ENCODE peak calls at places on chromosomes 16 and 17, in five cellular contexts. One of them, this sample, is unnamed.

GRCh38 chr16:66294507-66294906 is 72.0 kb upstream of the CDH5 start:
- DNase-seq in stimulated activated CD4-positive, alpha-beta T cell treated with anti-CD3 and anti-CD28 coated beads, TNF-alpha, amount 100 ng/mL, for 1 hour: no peak
- DNase-seq in tibial nerve: no peak
- DNase-seq in BJ: no peak
- DNase-seq in HS-5: no peak
- DNase-seq in this sample: no peak

GRCh38 chr16:58421529-58421928 is 29.3 kb downstream of the GINS3 start:
- DNase-seq in stimulated activated CD4-positive, alpha-beta T cell treated with anti-CD3 and anti-CD28 coated beads, TNF-alpha, amount 100 ng/mL, for 1 hour: no peak
- DNase-seq in tibial nerve: no peak
- DNase-seq in BJ: no peak
- DNase-seq in HS-5: no peak
- DNase-seq in this sample: no peak

GRCh38 chr17:66737524-66737923 is 97.4 kb upstream of the CACNG5 start:
- DNase-seq in stimulated activated CD4-positive, alpha-beta T cell treated with anti-CD3 and anti-CD28 coated beads, TNF-alpha, amount 100 ng/mL, for 1 hour: no peak
- DNase-seq in tibial nerve: no peak
- DNase-seq in BJ: peak; percentile 12
- DNase-seq in HS-5: no peak
- DNase-seq in this sample: no peak

GRCh38 chr17:72419866-72420774 is 299.3 kb downstream of the SOX9 start:
- DNase-seq in stimulated activated CD4-positive, alpha-beta T cell treated with anti-CD3 and anti-CD28 coated beads, TNF-alpha, amount 100 ng/mL, for 1 hour: no peak
- DNase-seq in tibial nerve: no peak
- DNase-seq in BJ: no peak
- DNase-seq in HS-5: no peak
- DNase-seq in this sample: no peak

GRCh38 chr16:21267298-21267697 is 10.8 kb downstream of the CRYM start:
- DNase-seq in stimulated activated CD4-positive, alpha-beta T cell treated with anti-CD3 and anti-CD28 coated beads, TNF-alpha, amount 100 ng/mL, for 1 hour: no peak
- DNase-seq in tibial nerve: no peak
- DNase-seq in BJ: no peak
- DNase-seq in HS-5: no peak
- DNase-seq in this sample: no peak

GRCh38 chr16:64754279-64754678 is 367.6 kb downstream of the CDH11 start:
- DNase-seq in stimulated activated CD4-positive, alpha-beta T cell treated with anti-CD3 and anti-CD28 coated beads, TNF-alpha, amount 100 ng/mL, for 1 hour: no peak
- DNase-seq in tibial nerve: no peak
- DNase-seq in BJ: no peak
- DNase-seq in HS-5: no peak
- DNase-seq in this sample: no peak

GRCh38 chr16:17578921-17579876 is 108.4 kb upstream of the XYLT1 start:
- DNase-seq in stimulated activated CD4-positive, alpha-beta T cell treated with anti-CD3 and anti-CD28 coated beads, TNF-alpha, amount 100 ng/mL, for 1 hour: no peak
- DNase-seq in tibial nerve: peak; percentile 96
- DNase-seq in BJ: peak; percentile 40
- DNase-seq in HS-5: peak; percentile 36
- DNase-seq in this sample: peak; percentile 31

GRCh38 chr16:69037373-69038160 is 67.9 kb upstream of the HAS3 start:
- DNase-seq in stimulated activated CD4-positive, alpha-beta T cell treated with anti-CD3 and anti-CD28 coated beads, TNF-alpha, amount 100 ng/mL, for 1 hour: no peak
- DNase-seq in tibial nerve: no peak
- DNase-seq in BJ: no peak
- DNase-seq in HS-5: no peak
- DNase-seq in this sample: no peak

GRCh38 chr16:1812732-1813163 is 13.9 kb downstream of the HAGH start:
- DNase-seq in stimulated activated CD4-positive, alpha-beta T cell treated with anti-CD3 and anti-CD28 coated beads, TNF-alpha, amount 100 ng/mL, for 1 hour: no peak
- DNase-seq in tibial nerve: no peak
- DNase-seq in BJ: no peak
- DNase-seq in HS-5: no peak
- DNase-seq in this sample: no peak

GRCh38 chr16:86101135-86101911 is 202.4 kb downstream of the IRF8 start:
- DNase-seq in stimulated activated CD4-positive, alpha-beta T cell treated with anti-CD3 and anti-CD28 coated beads, TNF-alpha, amount 100 ng/mL, for 1 hour: no peak
- DNase-seq in tibial nerve: no peak
- DNase-seq in BJ: no peak
- DNase-seq in HS-5: no peak
- DNase-seq in this sample: no peak

GRCh38 chr16:23673971-23674614 is 4.6 kb upstream of the PLK1 start:
- DNase-seq in stimulated activated CD4-positive, alpha-beta T cell treated with anti-CD3 and anti-CD28 coated beads, TNF-alpha, amount 100 ng/mL, for 1 hour: no peak
- DNase-seq in tibial nerve: no peak
- DNase-seq in BJ: no peak
- DNase-seq in HS-5: no peak
- DNase-seq in this sample: no peak

GRCh38 chr17:80961931-80962330 is 29.7 kb upstream of the CHMP6 start:
- DNase-seq in stimulated activated CD4-positive, alpha-beta T cell treated with anti-CD3 and anti-CD28 coated beads, TNF-alpha, amount 100 ng/mL, for 1 hour: no peak
- DNase-seq in tibial nerve: no peak
- DNase-seq in BJ: no peak
- DNase-seq in HS-5: no peak
- DNase-seq in this sample: no peak

GRCh38 chr17:2222901-2223616 is 80.5 kb downstream of the SMG6 start:
- DNase-seq in stimulated activated CD4-positive, alpha-beta T cell treated with anti-CD3 and anti-CD28 coated beads, TNF-alpha, amount 100 ng/mL, for 1 hour: peak; percentile 18
- DNase-seq in tibial nerve: peak; percentile 62
- DNase-seq in BJ: no peak
- DNase-seq in HS-5: no peak
- DNase-seq in this sample: no peak

GRCh38 chr16:116015-116414 is 22.5 kb downstream of the NPRL3 start:
- DNase-seq in stimulated activated CD4-positive, alpha-beta T cell treated with anti-CD3 and anti-CD28 coated beads, TNF-alpha, amount 100 ng/mL, for 1 hour: no peak
- DNase-seq in tibial nerve: no peak
- DNase-seq in BJ: no peak
- DNase-seq in HS-5: no peak
- DNase-seq in this sample: no peak

GRCh38 chr17:58318065-58318481 is 10.5 kb downstream of the TSPOAP1 start:
- DNase-seq in stimulated activated CD4-positive, alpha-beta T cell treated with anti-CD3 and anti-CD28 coated beads, TNF-alpha, amount 100 ng/mL, for 1 hour: no peak
- DNase-seq in tibial nerve: no peak
- DNase-seq in BJ: no peak
- DNase-seq in HS-5: no peak
- DNase-seq in this sample: no peak

GRCh38 chr16:69334696-69335095 is 4.3 kb upstream of the PDF start:
- DNase-seq in stimulated activated CD4-positive, alpha-beta T cell treated with anti-CD3 and anti-CD28 coated beads, TNF-alpha, amount 100 ng/mL, for 1 hour: no peak
- DNase-seq in tibial nerve: no peak
- DNase-seq in BJ: no peak
- DNase-seq in HS-5: no peak
- DNase-seq in this sample: no peak

GRCh38 chr16:4408323-4408690 is 8.1 kb downstream of the CORO7 start:
- DNase-seq in stimulated activated CD4-positive, alpha-beta T cell treated with anti-CD3 and anti-CD28 coated beads, TNF-alpha, amount 100 ng/mL, for 1 hour: no peak
- DNase-seq in tibial nerve: no peak
- DNase-seq in BJ: no peak
- DNase-seq in HS-5: no peak
- DNase-seq in this sample: no peak

GRCh38 chr17:21033350-21033749 is 9.5 kb downstream of the USP22 start:
- DNase-seq in stimulated activated CD4-positive, alpha-beta T cell treated with anti-CD3 and anti-CD28 coated beads, TNF-alpha, amount 100 ng/mL, for 1 hour: no peak
- DNase-seq in tibial nerve: no peak
- DNase-seq in BJ: no peak
- DNase-seq in HS-5: no peak
- DNase-seq in this sample: no peak

GRCh38 chr16:1543085-1543896 is 9.8 kb downstream of the TMEM204 start:
- DNase-seq in stimulated activated CD4-positive, alpha-beta T cell treated with anti-CD3 and anti-CD28 coated beads, TNF-alpha, amount 100 ng/mL, for 1 hour: no peak
- DNase-seq in tibial nerve: peak; percentile 38
- DNase-seq in BJ: peak; percentile 57
- DNase-seq in HS-5: peak; percentile 50
- DNase-seq in this sample: peak; percentile 22

GRCh38 chr16:12452549-12452948 is 351.1 kb downstream of the CPPED1 start:
- DNase-seq in stimulated activated CD4-positive, alpha-beta T cell treated with anti-CD3 and anti-CD28 coated beads, TNF-alpha, amount 100 ng/mL, for 1 hour: no peak
- DNase-seq in tibial nerve: no peak
- DNase-seq in BJ: no peak
- DNase-seq in HS-5: no peak
- DNase-seq in this sample: no peak

GRCh38 chr17:29136998-29137730 is 43.0 kb downstream of the MYO18A start:
- DNase-seq in stimulated activated CD4-positive, alpha-beta T cell treated with anti-CD3 and anti-CD28 coated beads, TNF-alpha, amount 100 ng/mL, for 1 hour: no peak
- DNase-seq in tibial nerve: no peak
- DNase-seq in BJ: no peak
- DNase-seq in HS-5: no peak
- DNase-seq in this sample: no peak

GRCh38 chr17:51046527-51047384 is 73.9 kb downstream of the SPAG9 start:
- DNase-seq in stimulated activated CD4-positive, alpha-beta T cell treated with anti-CD3 and anti-CD28 coated beads, TNF-alpha, amount 100 ng/mL, for 1 hour: no peak
- DNase-seq in tibial nerve: peak; percentile 70
- DNase-seq in BJ: no peak
- DNase-seq in HS-5: no peak
- DNase-seq in this sample: no peak

GRCh38 chr17:76995352-76996105 is 127.3 kb downstream of the MGAT5B start:
- DNase-seq in stimulated activated CD4-positive, alpha-beta T cell treated with anti-CD3 and anti-CD28 coated beads, TNF-alpha, amount 100 ng/mL, for 1 hour: no peak
- DNase-seq in tibial nerve: no peak
- DNase-seq in BJ: no peak
- DNase-seq in HS-5: no peak
- DNase-seq in this sample: no peak

GRCh38 chr16:65909310-65910050 is 457.0 kb upstream of the CDH5 start:
- DNase-seq in stimulated activated CD4-positive, alpha-beta T cell treated with anti-CD3 and anti-CD28 coated beads, TNF-alpha, amount 100 ng/mL, for 1 hour: no peak
- DNase-seq in tibial nerve: no peak
- DNase-seq in BJ: no peak
- DNase-seq in HS-5: no peak
- DNase-seq in this sample: no peak

GRCh38 chr16:30115238-30115637 is 1.9 kb upstream of the GDPD3 start:
- DNase-seq in stimulated activated CD4-positive, alpha-beta T cell treated with anti-CD3 and anti-CD28 coated beads, TNF-alpha, amount 100 ng/mL, for 1 hour: no peak
- DNase-seq in tibial nerve: no peak
- DNase-seq in BJ: no peak
- DNase-seq in HS-5: no peak
- DNase-seq in this sample: no peak

GRCh38 chr16:19680972-19681371 is 37.1 kb downstream of the KNOP1 start:
- DNase-seq in stimulated activated CD4-positive, alpha-beta T cell treated with anti-CD3 and anti-CD28 coated beads, TNF-alpha, amount 100 ng/mL, for 1 hour: no peak
- DNase-seq in tibial nerve: no peak
- DNase-seq in BJ: no peak
- DNase-seq in HS-5: no peak
- DNase-seq in this sample: no peak

GRCh38 chr16:9381399-9381798 is 290.0 kb downstream of the HAPSTR1 start:
- DNase-seq in stimulated activated CD4-positive, alpha-beta T cell treated with anti-CD3 and anti-CD28 coated beads, TNF-alpha, amount 100 ng/mL, for 1 hour: no peak
- DNase-seq in tibial nerve: no peak
- DNase-seq in BJ: no peak
- DNase-seq in HS-5: no peak
- DNase-seq in this sample: no peak

GRCh38 chr17:2929881-2930533 is 133.4 kb downstream of the OR1D5 start:
- DNase-seq in stimulated activated CD4-positive, alpha-beta T cell treated with anti-CD3 and anti-CD28 coated beads, TNF-alpha, amount 100 ng/mL, for 1 hour: no peak
- DNase-seq in tibial nerve: no peak
- DNase-seq in BJ: no peak
- DNase-seq in HS-5: no peak
- DNase-seq in this sample: no peak

GRCh38 chr17:77923776-77924513 is 34.6 kb upstream of the TNRC6C start:
- DNase-seq in stimulated activated CD4-positive, alpha-beta T cell treated with anti-CD3 and anti-CD28 coated beads, TNF-alpha, amount 100 ng/mL, for 1 hour: no peak
- DNase-seq in tibial nerve: no peak
- DNase-seq in BJ: no peak
- DNase-seq in HS-5: no peak
- DNase-seq in this sample: no peak

GRCh38 chr17:75490953-75491649 is 24.2 kb downstream of the CASKIN2 start:
- DNase-seq in stimulated activated CD4-positive, alpha-beta T cell treated with anti-CD3 and anti-CD28 coated beads, TNF-alpha, amount 100 ng/mL, for 1 hour: no peak
- DNase-seq in tibial nerve: no peak
- DNase-seq in BJ: no peak
- DNase-seq in HS-5: no peak
- DNase-seq in this sample: no peak

GRCh38 chr17:927611-928461 is 51.7 kb downstream of the NXN start:
- DNase-seq in stimulated activated CD4-positive, alpha-beta T cell treated with anti-CD3 and anti-CD28 coated beads, TNF-alpha, amount 100 ng/mL, for 1 hour: no peak
- DNase-seq in tibial nerve: no peak
- DNase-seq in BJ: peak; percentile 93
- DNase-seq in HS-5: peak; percentile 92
- DNase-seq in this sample: no peak

GRCh38 chr16:66581246-66581952 is 2.1 kb downstream of the CMTM2 start:
- DNase-seq in stimulated activated CD4-positive, alpha-beta T cell treated with anti-CD3 and anti-CD28 coated beads, TNF-alpha, amount 100 ng/mL, for 1 hour: no peak
- DNase-seq in tibial nerve: no peak
- DNase-seq in BJ: no peak
- DNase-seq in HS-5: no peak
- DNase-seq in this sample: no peak

GRCh38 chr17:38538906-38539305 is 66.8 kb downstream of the SRCIN1 start:
- DNase-seq in stimulated activated CD4-positive, alpha-beta T cell treated with anti-CD3 and anti-CD28 coated beads, TNF-alpha, amount 100 ng/mL, for 1 hour: no peak
- DNase-seq in tibial nerve: no peak
- DNase-seq in BJ: no peak
- DNase-seq in HS-5: no peak
- DNase-seq in this sample: no peak

GRCh38 chr17:77827461-77827968 is 131.0 kb upstream of the TNRC6C start:
- DNase-seq in stimulated activated CD4-positive, alpha-beta T cell treated with anti-CD3 and anti-CD28 coated beads, TNF-alpha, amount 100 ng/mL, for 1 hour: no peak
- DNase-seq in tibial nerve: no peak
- DNase-seq in BJ: no peak
- DNase-seq in HS-5: no peak
- DNase-seq in this sample: no peak

GRCh38 chr16:10490141-10490540 is 90.3 kb downstream of the EMP2 start:
- DNase-seq in stimulated activated CD4-positive, alpha-beta T cell treated with anti-CD3 and anti-CD28 coated beads, TNF-alpha, amount 100 ng/mL, for 1 hour: no peak
- DNase-seq in tibial nerve: no peak
- DNase-seq in BJ: no peak
- DNase-seq in HS-5: no peak
- DNase-seq in this sample: no peak

GRCh38 chr16:73040136-73040535 is 7.8 kb downstream of the ZFHX3 start:
- DNase-seq in stimulated activated CD4-positive, alpha-beta T cell treated with anti-CD3 and anti-CD28 coated beads, TNF-alpha, amount 100 ng/mL, for 1 hour: no peak
- DNase-seq in tibial nerve: no peak
- DNase-seq in BJ: no peak
- DNase-seq in HS-5: no peak
- DNase-seq in this sample: no peak

GRCh38 chr17:42720996-42721583 is 23.8 kb downstream of the EZH1 start:
- DNase-seq in stimulated activated CD4-positive, alpha-beta T cell treated with anti-CD3 and anti-CD28 coated beads, TNF-alpha, amount 100 ng/mL, for 1 hour: no peak
- DNase-seq in tibial nerve: peak; percentile 86
- DNase-seq in BJ: no peak
- DNase-seq in HS-5: peak; percentile 25
- DNase-seq in this sample: no peak

GRCh38 chr17:49971848-49972485 is 3.0 kb downstream of the DLX4 start:
- DNase-seq in stimulated activated CD4-positive, alpha-beta T cell treated with anti-CD3 and anti-CD28 coated beads, TNF-alpha, amount 100 ng/mL, for 1 hour: no peak
- DNase-seq in tibial nerve: no peak
- DNase-seq in BJ: no peak
- DNase-seq in HS-5: no peak
- DNase-seq in this sample: no peak

GRCh38 chr16:67641779-67642708 is 2.9 kb upstream of the CARMIL2 start:
- DNase-seq in stimulated activated CD4-positive, alpha-beta T cell treated with anti-CD3 and anti-CD28 coated beads, TNF-alpha, amount 100 ng/mL, for 1 hour: no peak
- DNase-seq in tibial nerve: no peak
- DNase-seq in BJ: no peak
- DNase-seq in HS-5: no peak
- DNase-seq in this sample: no peak